ENCODE peak calls at places on chromosomes 12 and 14, in ten cellular contexts. S is IMR-90, J is A549, F is testis, M is K562, T is adrenal gland, V is transverse colon, D is heart left ventricle, E is uterus, P is suprapubic skin. W is an unnamed sample.

GRCh38 chr14:75864352-75864751 is 117.4 kb downstream of the TGFB3 start:
- DNase-seq in S (peak; percentile 92), J (no peak), F (no peak), M (no peak), T (no peak), V (no peak), D (no peak), E (no peak), P (no peak), W (no peak)

GRCh38 chr12:130761537-130762318 is 45.6 kb upstream of the RIMBP2 start:
- DNase-seq in S (peak; percentile 41), J (peak; percentile 72), F (peak; percentile 77), M (peak; percentile 66), T (peak; percentile 70), V (peak; percentile 26), D (peak; percentile 32), E (peak; percentile 32), P (no peak), W (no peak)

GRCh38 chr12:95201056-95201670 is 16.1 kb downstream of the FGD6 start:
- DNase-seq in S (peak; percentile 64), J (peak; percentile 89), F (no peak), M (no peak), T (no peak), V (no peak), D (no peak), E (no peak), P (no peak), W (no peak)

GRCh38 chr12:51517800-51518199 is 73.2 kb upstream of the SCN8A start:
- DNase-seq in S (no peak), J (no peak), F (no peak), M (peak; percentile 30), T (no peak), V (no peak), D (no peak), E (no peak), P (no peak), W (no peak)

GRCh38 chr14:56471056-56471455 is 108.5 kb upstream of the TMEM260 start:
- DNase-seq in S (no peak), J (no peak), F (no peak), M (no peak), T (no peak), V (no peak), D (no peak), E (no peak), P (no peak), W (no peak)

GRCh38 chr12:93156091-93156490 is 221.6 kb upstream of the NUDT4 start:
- DNase-seq in S (no peak), J (no peak), F (no peak), M (no peak), T (no peak), V (no peak), D (no peak), E (no peak), P (no peak), W (no peak)

GRCh38 chr14:103386632-103387329 is 1.6 kb downstream of the MARK3 start:
- DNase-seq in S (peak; percentile 35), J (no peak), F (peak; percentile 37), M (no peak), T (no peak), V (no peak), D (no peak), E (no peak), P (no peak), W (no peak)

GRCh38 chr12:124548854-124549378 is 18.5 kb downstream of the NCOR2 start:
- DNase-seq in S (peak; percentile 87), J (no peak), F (peak; percentile 86), M (no peak), T (peak; percentile 90), V (peak; percentile 36), D (no peak), E (peak; percentile 66), P (no peak), W (peak; percentile 75)

GRCh38 chr12:6205761-6206160 is 5.6 kb downstream of the CD9 start:
- DNase-seq in S (no peak), J (no peak), F (no peak), M (no peak), T (no peak), V (no peak), D (no peak), E (no peak), P (no peak), W (no peak)

GRCh38 chr12:6206327-6206726 is 6.1 kb downstream of the CD9 start:
- DNase-seq in S (no peak), J (no peak), F (no peak), M (no peak), T (peak; percentile 67), V (no peak), D (no peak), E (no peak), P (no peak), W (no peak)

GRCh38 chr12:6205144-6205539 is 4.9 kb downstream of the CD9 start:
- DNase-seq in S (no peak), J (no peak), F (no peak), M (no peak), T (peak; percentile 68), V (peak; percentile 60), D (peak; percentile 78), E (peak; percentile 78), P (no peak), W (peak; percentile 49)

GRCh38 chr12:6202846-6203245 is 2.6 kb downstream of the CD9 start:
- DNase-seq in S (no peak), J (no peak), F (no peak), M (no peak), T (no peak), V (no peak), D (no peak), E (no peak), P (no peak), W (no peak)

DNA sequence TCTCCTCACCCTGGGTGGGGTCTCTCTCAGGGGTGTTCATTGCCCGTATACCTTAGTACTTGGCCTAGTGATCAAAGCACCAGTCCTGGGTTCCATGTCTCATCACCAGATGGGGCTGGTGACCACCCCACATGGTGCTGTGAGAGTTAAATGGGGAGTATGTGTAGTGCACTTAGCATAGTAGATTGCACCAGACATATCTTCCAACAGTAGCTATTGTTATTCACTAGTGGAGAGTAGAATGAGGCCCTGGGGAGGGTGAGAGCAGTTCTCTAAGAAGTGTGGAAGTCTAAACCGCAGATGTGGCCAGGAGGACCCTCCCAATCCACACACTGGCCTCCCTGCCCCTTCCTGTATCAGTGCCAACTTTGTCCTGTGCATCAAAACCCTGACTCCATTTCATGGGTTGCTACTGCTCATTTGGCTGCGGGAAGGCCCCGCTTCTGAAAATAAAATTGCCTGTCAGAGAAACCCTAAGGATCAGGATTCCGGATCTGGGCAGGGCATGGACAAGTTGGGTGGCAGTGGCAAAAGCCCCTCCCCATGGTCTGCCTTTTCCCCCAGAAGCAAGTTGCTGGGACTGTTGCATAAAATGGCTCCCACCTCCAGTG is 4.4 kb downstream of the CD9 start:
- DNase-seq in S (no peak), J (no peak), F (no peak), M (peak; percentile 23), T (no peak), V (no peak), D (no peak), E (no peak), P (no peak), W (no peak)
- H3K4me1 ChIP-seq in S (peaks cover 15% of the 10 kb centered on the region), J (peaks cover 30% of the 10 kb centered on the region), F (peaks cover 21% of the 10 kb centered on the region), M (no peaks in the 10 kb centered on the region), T (peaks cover 71% of the 10 kb centered on the region), V (peaks cover 81% of the 10 kb centered on the region), D (peaks cover 76% of the 10 kb centered on the region), E (peaks cover 22% of the 10 kb centered on the region), P (peaks cover 88% of the 10 kb centered on the region), W (peaks cover 32% of the 10 kb centered on the region)

GRCh38 chr14:104792945-104793702 is 2.4 kb downstream of the AKT1 start:
- DNase-seq in S (no peak), J (no peak), F (no peak), M (no peak), T (no peak), V (no peak), D (no peak), E (no peak), P (no peak), W (no peak)

GRCh38 chr14:104791425-104791824 is 4.1 kb downstream of the AKT1 start:
- DNase-seq in S (no peak), J (no peak), F (no peak), M (no peak), T (no peak), V (no peak), D (no peak), E (no peak), P (no peak), W (no peak)

GRCh38 chr14:104793703-104793959 is 1.9 kb downstream of the AKT1 start:
- DNase-seq in S (no peak), J (no peak), F (no peak), M (no peak), T (no peak), V (no peak), D (no peak), E (no peak), P (no peak), W (no peak)

GRCh38 chr14:104794099-104794498 is 1.4 kb downstream of the AKT1 start:
- DNase-seq in S (peak; percentile 66), J (peak; percentile 60), F (peak; percentile 62), M (peak; percentile 75), T (peak; percentile 67), V (peak; percentile 68), D (peak; percentile 50), E (no peak), P (no peak), W (no peak)

DNA sequence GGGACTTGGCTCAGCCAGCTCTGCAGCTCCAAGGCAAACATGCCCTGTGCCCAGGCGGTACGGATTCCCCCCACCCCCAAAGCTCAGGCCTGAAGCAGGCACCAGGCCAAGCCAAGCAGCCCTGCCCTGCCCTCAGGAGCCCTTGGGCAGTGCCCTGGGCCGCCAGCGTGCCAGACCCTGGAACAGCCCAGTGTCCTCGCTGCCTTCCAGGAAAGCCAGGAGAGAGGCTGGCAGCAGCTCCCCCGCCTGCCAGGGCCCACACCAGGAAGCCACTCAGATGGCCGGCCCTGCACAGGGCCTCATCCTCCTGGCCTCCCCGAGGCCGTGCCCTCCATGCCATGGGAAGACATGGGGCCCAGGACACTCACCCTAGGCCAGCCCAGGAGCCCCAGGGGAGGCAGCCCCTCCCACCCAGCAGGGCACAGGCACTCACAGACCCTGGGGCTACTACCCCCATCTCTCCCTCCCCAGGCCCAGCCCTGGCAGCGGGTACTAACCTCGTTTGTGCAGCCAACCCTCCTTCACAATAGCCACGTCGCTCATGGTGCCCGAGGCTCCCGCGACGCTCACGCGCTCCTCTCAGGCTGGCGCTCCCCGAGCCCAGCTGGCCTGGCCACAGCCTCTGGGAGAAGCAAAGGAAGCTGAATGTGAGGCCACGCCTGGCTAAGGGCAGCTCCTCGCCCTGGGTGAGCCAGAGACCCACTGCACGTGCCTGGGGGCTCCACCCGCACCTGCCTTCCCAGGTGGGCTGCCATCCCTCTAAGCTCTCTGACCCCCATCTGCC is 3.3 kb downstream of the AKT1 start:
- DNase-seq in S (no peak), J (no peak), F (peak; percentile 61), M (no peak), T (peak; percentile 92), V (no peak), D (peak; percentile 75), E (no peak), P (no peak), W (no peak)
- TF ChIP-seq POLR2A in S (no peak), J (no peak), F (no peak), M (no peak), T (peak; percentile 53), V (no peak), D (no peak), E (no peak), P (no peak), W (no peak)

DNA sequence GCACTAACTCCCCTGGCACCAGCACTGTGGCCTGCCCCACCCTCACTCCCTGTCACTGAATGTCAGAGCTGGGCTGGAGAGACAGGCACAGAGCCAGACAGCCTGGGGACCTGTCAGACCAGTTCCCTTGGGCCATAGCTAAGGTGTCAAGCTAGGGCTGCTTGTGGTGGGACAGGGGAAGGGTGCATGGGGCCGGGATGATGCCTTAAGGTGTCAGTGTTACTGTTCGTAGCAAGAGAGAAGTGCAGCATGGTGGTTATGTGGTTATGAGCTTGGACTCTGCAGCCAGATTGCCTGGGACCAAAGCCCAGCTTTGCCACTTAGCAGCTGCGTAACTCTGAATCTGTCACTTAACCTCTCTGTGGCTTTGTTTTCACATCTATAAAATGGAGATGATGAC is 3.8 kb downstream of the RAPGEF3 start:
- DNase-seq in S (no peak), J (no peak), F (no peak), M (no peak), T (no peak), V (peak; percentile 90), D (peak; percentile 51), E (no peak), P (no peak), W (no peak)
- H3K27ac ChIP-seq in S (no peak overlapping the region), J (no peak overlapping the region), F (no peak overlapping the region), M (no peak overlapping the region), T (peak overlapping the region; percentile 42), V (peak overlapping the region; percentile 72), D (peak overlapping the region; percentile 90), E (peak overlapping the region; percentile 41), P (peak overlapping the region; percentile 80), W (peak overlapping the region; percentile 75)

GRCh38 chr12:47811070-47811391 is 8.7 kb downstream of the HDAC7 start:
- DNase-seq in S (no peak), J (no peak), F (no peak), M (no peak), T (peak; percentile 28), V (no peak), D (no peak), E (no peak), P (no peak), W (no peak)
- H3K4me1 ChIP-seq in S (peaks cover 65% of the 10 kb centered on the region), J (peaks cover 75% of the 10 kb centered on the region), F (peaks cover 64% of the 10 kb centered on the region), M (peaks cover 76% of the 10 kb centered on the region), T (peaks cover 100% of the 10 kb centered on the region), V (peaks cover 92% of the 10 kb centered on the region), D (peaks cover 97% of the 10 kb centered on the region), E (peaks cover 32% of the 10 kb centered on the region), P (peaks cover 99% of the 10 kb centered on the region), W (peaks cover 97% of the 10 kb centered on the region)

W was measured in gastrocnemius medialis.